ENCODE peak calls at places on chromosomes 4 and X, in five cellular contexts. N is esophagus muscularis mucosa, U is upper lobe of left lung, M is K562, T is sigmoid colon. V is an unnamed sample.

GRCh38 chr4:82519776-82520175 is 42.0 kb downstream of the TMEM150C start:
- DNase-seq in N (no peak), U (no peak), M (no peak), T (no peak), V (no peak)

GRCh38 chrX:67546496-67547423 is 2.9 kb downstream of the AR start:
- DNase-seq in N (no peak), U (no peak), M (no peak), T (no peak), V (no peak)

GRCh38 chrX:84188320-84188834 is 378 bp upstream of the RPS6KA6 start:
- DNase-seq in N (no peak), U (peak; percentile 31), M (no peak), T (peak; percentile 78), V (peak; percentile 51)

GRCh38 chr4:99029852-99030251 is 34.3 kb downstream of the METAP1 start:
- DNase-seq in N (no peak), U (no peak), M (no peak), T (no peak), V (no peak)

GRCh38 chr4:22389240-22389871 is 126.5 kb downstream of the ADGRA3 start:
- DNase-seq in N (no peak), U (no peak), M (peak; percentile 43), T (no peak), V (peak; percentile 45)

GRCh38 chrX:45771114-45771513 is 570.4 kb upstream of the DIPK2B start:
- DNase-seq in N (no peak), U (peak; percentile 50), M (peak; percentile 6), T (peak; percentile 77), V (peak; percentile 39)

GRCh38 chrX:22748093-22748999 is 251.4 kb upstream of the DDX53 start:
- DNase-seq in N (no peak), U (peak; percentile 32), M (peak; percentile 25), T (no peak), V (peak; percentile 42)

GRCh38 chrX:25858273-25858880 is 279.8 kb upstream of the MAGEB18 start:
- DNase-seq in N (no peak), U (no peak), M (no peak), T (no peak), V (no peak)

GRCh38 chr4:15868816-15869413 is 69.6 kb downstream of the FGFBP1 start:
- DNase-seq in N (no peak), U (no peak), M (no peak), T (no peak), V (no peak)

GRCh38 chrX:17361620-17362019 is 13.4 kb upstream of the NHS start:
- DNase-seq in N (no peak), U (no peak), M (peak; percentile 50), T (no peak), V (no peak)

GRCh38 chr4:169099775-169100180 is 89.7 kb upstream of the CBR4 start:
- DNase-seq in N (no peak), U (no peak), M (no peak), T (peak; percentile 66), V (no peak)
- TF ChIP-seq EP300 in N (no peak), U (no peak), M (no peak), T (no peak), V (no peak)

GRCh38 chr4:86957214-86957613 is 22.4 kb downstream of the AFF1 start:
- DNase-seq in N (no peak), U (no peak), M (no peak), T (no peak), V (no peak)

GRCh38 chr4:86961103-86961502 is 26.3 kb downstream of the AFF1 start:
- DNase-seq in N (no peak), U (no peak), M (no peak), T (no peak), V (no peak)

GRCh38 chr4:86961605-86962295 is 26.9 kb downstream of the AFF1 start:
- DNase-seq in N (no peak), U (peak; percentile 50), M (peak; percentile 35), T (no peak), V (no peak)

GRCh38 chr4:86960557-86960959 is 25.7 kb downstream of the AFF1 start:
- DNase-seq in N (no peak), U (no peak), M (no peak), T (no peak), V (no peak)

DNA sequence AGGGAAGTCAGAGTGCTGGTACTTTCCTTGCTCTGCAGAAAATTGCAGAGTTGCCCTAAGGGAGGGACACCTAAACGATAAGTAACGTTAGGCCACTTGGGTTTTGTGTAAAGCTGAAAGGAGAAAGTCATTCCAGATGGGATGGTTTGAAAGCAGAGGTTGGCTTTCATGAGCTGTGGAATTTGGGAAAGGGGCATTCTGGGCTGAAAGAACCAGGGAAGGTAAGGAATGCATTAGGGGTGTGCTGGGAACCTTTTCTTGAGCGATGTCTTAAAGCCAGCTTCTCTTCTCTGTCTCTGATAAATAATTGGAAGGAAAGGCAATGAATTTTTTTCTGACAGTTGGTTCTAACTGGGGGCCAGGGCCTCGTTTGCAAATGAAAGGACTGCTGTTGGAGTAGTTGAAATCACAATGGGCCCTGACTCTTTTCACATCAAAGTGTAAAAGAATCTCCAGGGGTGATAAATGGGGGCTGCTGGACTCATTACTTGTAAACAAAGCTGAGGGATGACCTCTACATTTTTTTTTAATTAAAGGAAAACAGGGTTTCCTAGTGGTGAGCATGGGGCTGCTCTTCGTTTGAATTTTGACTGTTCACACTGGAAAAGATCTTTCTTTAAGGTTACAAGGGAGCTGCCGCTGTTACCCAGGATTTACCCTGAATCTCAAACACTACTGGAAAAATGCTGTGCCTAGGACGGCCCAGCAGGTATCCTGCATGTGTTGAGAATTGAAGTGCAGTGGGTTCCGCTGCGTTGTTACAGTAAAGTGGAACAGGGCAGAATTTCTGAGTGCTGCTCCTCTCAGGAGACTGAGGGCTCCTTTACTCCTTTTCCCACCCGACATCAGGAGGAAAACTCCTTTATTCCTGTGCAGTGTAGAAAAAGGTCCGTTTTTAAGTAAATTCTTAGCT is 25.0 kb downstream of the AFF1 start:
- DNase-seq in N (no peak), U (no peak), M (no peak), T (no peak), V (no peak)
- H3K4me1 ChIP-seq in N (peaks cover 38% of the 10 kb centered on the region), U (peaks cover 40% of the 10 kb centered on the region), M (peaks cover 39% of the 10 kb centered on the region), T (no peaks in the 10 kb centered on the region), V (peaks cover 60% of the 10 kb centered on the region)

DNA sequence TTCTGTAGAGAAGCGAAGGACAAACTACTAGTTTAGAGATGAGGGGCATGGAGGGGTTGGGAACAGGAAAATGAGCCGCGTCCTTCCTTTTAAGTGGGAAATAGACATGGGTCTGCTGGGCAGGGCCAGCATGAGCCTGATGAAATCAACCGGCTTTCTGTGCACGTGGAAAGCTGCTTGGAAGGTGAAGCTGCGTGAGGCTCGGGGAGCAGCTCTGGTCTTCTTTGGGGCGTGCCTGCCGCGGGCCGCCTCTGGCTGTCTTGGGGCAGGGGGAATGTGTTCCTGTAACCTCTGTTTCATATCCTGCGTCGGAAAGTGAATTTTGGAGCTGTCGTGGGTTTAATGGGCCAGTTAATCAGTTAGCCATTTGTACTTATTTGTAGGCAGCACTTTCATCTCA is 70.7 kb upstream of the HGFAC start:
- DNase-seq in N (peak; percentile 79), U (no peak), M (no peak), T (peak; percentile 38), V (no peak)
- H3K4me3 ChIP-seq in N (no peak overlapping the region), U (no peak overlapping the region), M (no peak overlapping the region), T (no peak overlapping the region), V (no peak overlapping the region)

GRCh38 chr4:186191266-186192067 is at the start of gene CYP4V2:
- DNase-seq in N (no peak), U (peak; percentile 83), M (peak; percentile 82), T (peak; percentile 91), V (peak; percentile 87)
- TF ChIP-seq EP300 in N (no peak), U (no peak), M (peak; percentile 57), T (peak; percentile 4), V (no peak)

DNA sequence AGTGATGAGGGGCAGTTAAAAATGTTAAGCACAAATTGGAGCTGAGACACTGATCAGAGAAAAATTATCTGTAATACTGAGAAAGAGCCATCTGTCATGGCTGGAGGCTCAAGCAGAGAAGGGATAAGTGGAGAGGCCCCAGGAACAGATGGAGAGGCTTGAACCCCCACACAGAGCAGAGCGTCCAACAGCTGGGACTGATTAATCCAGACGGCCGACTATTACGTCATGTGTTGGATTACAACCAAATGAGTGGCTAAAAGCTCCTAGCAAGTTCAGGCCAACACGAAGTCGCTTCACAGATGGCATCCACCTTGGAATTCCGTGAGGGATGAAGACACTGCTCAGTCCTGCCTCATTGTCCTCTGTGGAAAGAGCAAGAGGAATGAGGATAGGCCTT is 57.7 kb upstream of the ATXN3L start:
- DNase-seq in N (no peak), U (no peak), M (no peak), T (no peak), V (no peak)
- H3K4me1 ChIP-seq in N (peaks cover 31% of the 10 kb centered on the region), U (no peaks in the 10 kb centered on the region), M (peaks cover 6% of the 10 kb centered on the region), T (no peaks in the 10 kb centered on the region), V (no peaks in the 10 kb centered on the region)

DNA sequence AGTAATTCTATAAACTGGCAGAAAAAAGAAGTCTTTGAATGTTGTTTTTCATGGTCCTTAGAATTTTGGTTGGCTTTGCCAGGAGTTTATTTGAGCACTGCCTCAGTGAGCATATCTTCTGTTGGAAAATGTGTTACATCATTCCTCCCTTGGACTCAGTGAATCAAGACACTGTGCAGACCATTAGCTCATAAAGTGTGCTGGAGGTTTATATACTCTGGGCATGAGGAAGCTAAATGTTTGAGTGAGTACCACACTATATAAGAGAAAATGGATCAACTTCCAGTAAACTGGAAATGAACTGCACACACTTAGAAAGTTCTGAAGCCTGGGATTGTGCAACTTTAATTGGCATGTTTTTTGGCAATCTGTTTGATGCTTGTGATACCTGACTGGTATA is 75.8 kb downstream of the LIMCH1 start:
- DNase-seq in N (no peak), U (no peak), M (no peak), T (no peak), V (no peak)
- H3K4me3 ChIP-seq in N (peak overlapping the region; percentile 37), U (no peak overlapping the region), M (no peak overlapping the region), T (peak overlapping the region; percentile 41), V (no peak overlapping the region)

GRCh38 chr4:88285235-88285505 is 809 bp upstream of the PPM1K start:
- DNase-seq in N (peak; percentile 26), U (no peak), M (no peak), T (no peak), V (no peak)

GRCh38 chr4:88296413-88297052 is 12.2 kb upstream of the PPM1K start:
- DNase-seq in N (peak; percentile 62), U (no peak), M (no peak), T (no peak), V (no peak)

GRCh38 chr4:88295656-88296055 is 11.3 kb upstream of the PPM1K start:
- DNase-seq in N (peak; percentile 45), U (no peak), M (no peak), T (no peak), V (no peak)

GRCh38 chr4:88286897-88287296 is 2.5 kb upstream of the PPM1K start:
- DNase-seq in N (no peak), U (no peak), M (no peak), T (no peak), V (no peak)

GRCh38 chr4:88291003-88291402 is 6.6 kb upstream of the PPM1K start:
- DNase-seq in N (peak; percentile 55), U (no peak), M (no peak), T (no peak), V (no peak)
- TF ChIP-seq EP300 in N (no peak), U (no peak), M (no peak), T (no peak), V (no peak)

GRCh38 chrX:70226048-70226447 is 8.4 kb upstream of the AWAT1 start:
- DNase-seq in N (no peak), U (no peak), M (no peak), T (no peak), V (no peak)
- H3K4me1 ChIP-seq in N (no peaks in the 10 kb centered on the region), U (no peaks in the 10 kb centered on the region), M (no peaks in the 10 kb centered on the region), T (no peaks in the 10 kb centered on the region), V (no peaks in the 10 kb centered on the region)

DNA sequence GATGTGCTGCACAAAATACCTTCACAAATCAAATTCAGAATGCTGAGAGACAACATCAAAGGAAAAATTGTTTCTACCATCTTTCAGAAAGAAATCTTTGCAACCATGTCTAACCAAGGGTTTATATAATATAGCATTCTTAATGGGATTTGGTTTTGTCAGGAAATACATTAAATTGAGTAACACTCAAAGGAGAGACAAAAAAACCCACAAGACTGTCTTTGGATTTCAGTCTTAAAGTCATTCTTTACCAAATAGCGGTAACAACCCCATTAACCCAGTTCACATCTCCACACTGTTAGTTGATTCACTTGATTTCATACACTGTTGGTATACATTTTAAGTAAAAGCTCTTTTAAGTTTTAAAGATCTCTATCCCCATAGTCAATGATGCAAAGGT is 145.7 kb upstream of the EDNRA start:
- DNase-seq in N (no peak), U (no peak), M (no peak), T (no peak), V (no peak)
- H3K4me3 ChIP-seq in N (no peak overlapping the region), U (no peak overlapping the region), M (no peak overlapping the region), T (no peak overlapping the region), V (no peak overlapping the region)